ENCODE peak calls at places on chromosomes 16 and 17, in seven cellular contexts. One of them, this sample, is unnamed.

GRCh38 chr17:37493249-37494027 is 3.7 kb downstream of the DUSP14 start:
- DNase-seq in H1: no peak
- DNase-seq in SK-N-SH: no peak
- DNase-seq in GM12878: no peak
- DNase-seq in K562: no peak
- DNase-seq in HCT116: peak
- DNase-seq in HepG2: peak
- DNase-seq in this sample: no peak

GRCh38 chr16:59887856-59888255 is 1153.7 kb upstream of the GOT2 start:
- DNase-seq in K562: no peak
- DNase-seq in GM12878: no peak
- DNase-seq in HepG2: no peak
- DNase-seq in SK-N-SH: no peak
- DNase-seq in H1: no peak
- DNase-seq in HCT116: no peak
- DNase-seq in this sample: no peak

GRCh38 chr16:88466175-88466862 is 13.2 kb downstream of the ZFPM1 start:
- DNase-seq in GM12878: no peak
- DNase-seq in H1: no peak
- DNase-seq in K562: no peak
- DNase-seq in SK-N-SH: no peak
- DNase-seq in HCT116: no peak
- DNase-seq in HepG2: no peak
- DNase-seq in this sample: no peak

GRCh38 chr17:4236456-4236855 is 27.3 kb downstream of the ANKFY1 start:
- DNase-seq in HCT116: no peak
- DNase-seq in H1: no peak
- DNase-seq in GM12878: no peak
- DNase-seq in HepG2: no peak
- DNase-seq in K562: no peak
- DNase-seq in SK-N-SH: peak
- DNase-seq in this sample: no peak

GRCh38 chr17:80195671-80196529 is 24.2 kb downstream of the SGSH start:
- DNase-seq in GM12878: no peak
- DNase-seq in HCT116: no peak
- DNase-seq in H1: no peak
- DNase-seq in SK-N-SH: peak
- DNase-seq in HepG2: peak
- DNase-seq in K562: peak
- DNase-seq in this sample: no peak

GRCh38 chr16:75265911-75266701 is 14.7 kb upstream of the BCAR1 start:
- DNase-seq in HCT116: no peak
- DNase-seq in K562: peak
- DNase-seq in SK-N-SH: peak
- DNase-seq in GM12878: no peak
- DNase-seq in H1: no peak
- DNase-seq in HepG2: peak
- DNase-seq in this sample: peak

GRCh38 chr17:80955673-80956306 is 35.9 kb upstream of the CHMP6 start:
- DNase-seq in HepG2: no peak
- DNase-seq in H1: no peak
- DNase-seq in K562: no peak
- DNase-seq in GM12878: no peak
- DNase-seq in SK-N-SH: no peak
- DNase-seq in HCT116: no peak
- DNase-seq in this sample: no peak

GRCh38 chr17:76408037-76408849 is 23.8 kb downstream of the SPHK1 start:
- DNase-seq in HepG2: peak
- DNase-seq in SK-N-SH: peak
- DNase-seq in HCT116: peak
- DNase-seq in H1: no peak
- DNase-seq in GM12878: no peak
- DNase-seq in K562: peak
- DNase-seq in this sample: no peak

GRCh38 chr17:70365098-70365583 is 195.8 kb downstream of the KCNJ2 start:
- DNase-seq in HCT116: no peak
- DNase-seq in GM12878: peak
- DNase-seq in H1: no peak
- DNase-seq in HepG2: no peak
- DNase-seq in SK-N-SH: no peak
- DNase-seq in K562: no peak
- DNase-seq in this sample: no peak

GRCh38 chr16:11202260-11203091 is 53.5 kb downstream of the SOCS1 start:
- DNase-seq in SK-N-SH: no peak
- DNase-seq in HepG2: no peak
- DNase-seq in H1: no peak
- DNase-seq in HCT116: no peak
- DNase-seq in GM12878: peak
- DNase-seq in K562: no peak
- DNase-seq in this sample: no peak

GRCh38 chr17:48907713-48908046 is 527 bp upstream of the UBE2Z start:
- DNase-seq in HCT116: no peak
- DNase-seq in H1: no peak
- DNase-seq in GM12878: no peak
- DNase-seq in K562: no peak
- DNase-seq in SK-N-SH: no peak
- DNase-seq in HepG2: no peak
- DNase-seq in this sample: no peak

GRCh38 chr16:81585785-81586184 is 141.2 kb downstream of the CMIP start:
- DNase-seq in GM12878: no peak
- DNase-seq in SK-N-SH: no peak
- DNase-seq in HCT116: peak
- DNase-seq in K562: peak
- DNase-seq in HepG2: peak
- DNase-seq in H1: peak
- DNase-seq in this sample: peak

GRCh38 chr16:12985516-12985915 is 84.1 kb downstream of the SHISA9 start:
- DNase-seq in SK-N-SH: no peak
- DNase-seq in GM12878: no peak
- DNase-seq in HCT116: no peak
- DNase-seq in K562: no peak
- DNase-seq in H1: no peak
- DNase-seq in HepG2: no peak
- DNase-seq in this sample: no peak

GRCh38 chr17:81245024-81245664 is 6.0 kb downstream of the NDUFAF8 start:
- DNase-seq in GM12878: peak
- DNase-seq in K562: no peak
- DNase-seq in SK-N-SH: no peak
- DNase-seq in HCT116: no peak
- DNase-seq in H1: no peak
- DNase-seq in HepG2: no peak
- DNase-seq in this sample: no peak

GRCh38 chr17:27502526-27503324 is 46.5 kb downstream of the KSR1 start:
- DNase-seq in SK-N-SH: no peak
- DNase-seq in HepG2: no peak
- DNase-seq in GM12878: no peak
- DNase-seq in K562: no peak
- DNase-seq in H1: no peak
- DNase-seq in HCT116: no peak
- DNase-seq in this sample: no peak

GRCh38 chr17:58323420-58324408 is 4.9 kb downstream of the TSPOAP1 start:
- DNase-seq in H1: no peak
- DNase-seq in SK-N-SH: no peak
- DNase-seq in HepG2: no peak
- DNase-seq in HCT116: no peak
- DNase-seq in GM12878: no peak
- DNase-seq in K562: no peak
- DNase-seq in this sample: no peak

GRCh38 chr17:49521088-49521450 is 26.0 kb downstream of the NGFR start:
- DNase-seq in SK-N-SH: peak
- DNase-seq in HepG2: no peak
- DNase-seq in GM12878: no peak
- DNase-seq in HCT116: no peak
- DNase-seq in K562: no peak
- DNase-seq in H1: no peak
- DNase-seq in this sample: no peak

GRCh38 chr17:46771601-46772012 is 46.9 kb downstream of the WNT3 start:
- DNase-seq in K562: peak
- DNase-seq in GM12878: no peak
- DNase-seq in HCT116: no peak
- DNase-seq in SK-N-SH: peak
- DNase-seq in H1: no peak
- DNase-seq in HepG2: no peak
- DNase-seq in this sample: no peak

GRCh38 chr17:17701658-17702057 is 20.4 kb downstream of the RAI1 start:
- DNase-seq in H1: no peak
- DNase-seq in GM12878: no peak
- DNase-seq in SK-N-SH: no peak
- DNase-seq in HCT116: no peak
- DNase-seq in HepG2: no peak
- DNase-seq in K562: no peak
- DNase-seq in this sample: no peak

GRCh38 chr17:59617141-59617757 is 2.4 kb upstream of the CLTC start:
- DNase-seq in GM12878: no peak
- DNase-seq in H1: no peak
- DNase-seq in SK-N-SH: no peak
- DNase-seq in K562: no peak
- DNase-seq in HepG2: no peak
- DNase-seq in HCT116: no peak
- DNase-seq in this sample: no peak

GRCh38 chr17:59620064-59620359 is 317 bp downstream of the CLTC start:
- DNase-seq in GM12878: no peak
- DNase-seq in HCT116: no peak
- DNase-seq in SK-N-SH: no peak
- DNase-seq in HepG2: no peak
- DNase-seq in K562: no peak
- DNase-seq in H1: no peak
- DNase-seq in this sample: no peak

GRCh38 chr17:59620518-59621259 is 994 bp downstream of the CLTC start:
- DNase-seq in H1: no peak
- DNase-seq in GM12878: no peak
- DNase-seq in SK-N-SH: peak
- DNase-seq in HCT116: peak
- DNase-seq in HepG2: peak
- DNase-seq in K562: peak
- DNase-seq in this sample: no peak

GRCh38 chr17:59619313-59620063 is at the start of gene CLTC:
- DNase-seq in H1: peak
- DNase-seq in GM12878: peak
- DNase-seq in HepG2: peak
- DNase-seq in HCT116: peak
- DNase-seq in SK-N-SH: peak
- DNase-seq in K562: peak
- DNase-seq in this sample: peak

DNA sequence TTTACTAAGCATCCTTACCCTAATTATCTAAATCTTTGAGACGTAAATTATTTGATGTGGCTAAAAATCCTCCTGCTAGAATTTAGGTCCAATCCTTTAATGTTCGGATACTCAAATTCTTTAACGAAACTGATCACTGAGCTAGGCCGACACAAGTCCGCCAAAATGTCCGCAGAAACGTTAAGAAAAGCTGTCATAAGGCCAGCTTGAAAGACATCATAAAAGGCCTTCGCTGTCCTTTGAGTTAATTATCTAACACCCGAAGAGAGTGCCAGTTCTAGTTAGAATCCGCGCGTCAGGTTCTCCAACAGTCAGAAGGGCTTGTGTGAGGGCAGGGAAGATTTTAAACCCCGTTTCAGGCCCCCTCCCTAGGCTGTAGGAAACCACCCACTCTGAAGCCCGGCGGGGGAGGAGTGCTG is 792 bp upstream of the CLTC start:
- DNase-seq in GM12878: no peak
- DNase-seq in K562: peak
- DNase-seq in SK-N-SH: peak
- DNase-seq in HCT116: no peak
- DNase-seq in HepG2: peak
- DNase-seq in H1: no peak
- DNase-seq in this sample: no peak
- TF ChIP-seq YY1 in GM12878: no peak
- TF ChIP-seq YY1 in K562: peak
- TF ChIP-seq YY1 in SK-N-SH: peak
- TF ChIP-seq YY1 in HCT116: no peak
- TF ChIP-seq YY1 in HepG2: no peak
- TF ChIP-seq YY1 in H1: no peak
- TF ChIP-seq YY1 in this sample: no peak

DNA sequence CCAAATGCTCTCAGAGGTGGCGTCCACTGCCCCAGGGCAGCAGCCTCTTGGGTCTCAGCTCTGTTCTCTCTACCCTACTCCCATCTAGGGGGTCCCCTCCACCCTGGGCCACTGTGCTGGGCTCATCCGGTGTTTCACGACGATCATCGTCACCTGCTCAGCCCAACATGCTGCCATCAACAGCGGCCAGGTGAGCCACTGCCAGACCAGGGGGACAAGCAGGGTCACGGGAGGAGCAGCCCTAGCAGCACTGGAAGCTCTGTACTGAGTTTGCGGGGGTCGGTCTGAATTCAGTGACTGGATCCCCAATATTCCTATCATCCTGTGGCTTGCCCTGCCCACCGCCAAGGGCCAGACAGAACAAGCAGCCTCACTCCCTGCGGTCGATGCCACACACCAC is 16.0 kb downstream of the ALOX12B start:
- DNase-seq in HepG2: no peak
- DNase-seq in SK-N-SH: no peak
- DNase-seq in H1: no peak
- DNase-seq in GM12878: no peak
- DNase-seq in K562: no peak
- DNase-seq in HCT116: no peak
- DNase-seq in this sample: no peak
- TF ChIP-seq YY1 in HepG2: no peak
- TF ChIP-seq YY1 in SK-N-SH: no peak
- TF ChIP-seq YY1 in H1: no peak
- TF ChIP-seq YY1 in GM12878: no peak
- TF ChIP-seq YY1 in K562: no peak
- TF ChIP-seq YY1 in HCT116: no peak
- TF ChIP-seq YY1 in this sample: no peak

DNA sequence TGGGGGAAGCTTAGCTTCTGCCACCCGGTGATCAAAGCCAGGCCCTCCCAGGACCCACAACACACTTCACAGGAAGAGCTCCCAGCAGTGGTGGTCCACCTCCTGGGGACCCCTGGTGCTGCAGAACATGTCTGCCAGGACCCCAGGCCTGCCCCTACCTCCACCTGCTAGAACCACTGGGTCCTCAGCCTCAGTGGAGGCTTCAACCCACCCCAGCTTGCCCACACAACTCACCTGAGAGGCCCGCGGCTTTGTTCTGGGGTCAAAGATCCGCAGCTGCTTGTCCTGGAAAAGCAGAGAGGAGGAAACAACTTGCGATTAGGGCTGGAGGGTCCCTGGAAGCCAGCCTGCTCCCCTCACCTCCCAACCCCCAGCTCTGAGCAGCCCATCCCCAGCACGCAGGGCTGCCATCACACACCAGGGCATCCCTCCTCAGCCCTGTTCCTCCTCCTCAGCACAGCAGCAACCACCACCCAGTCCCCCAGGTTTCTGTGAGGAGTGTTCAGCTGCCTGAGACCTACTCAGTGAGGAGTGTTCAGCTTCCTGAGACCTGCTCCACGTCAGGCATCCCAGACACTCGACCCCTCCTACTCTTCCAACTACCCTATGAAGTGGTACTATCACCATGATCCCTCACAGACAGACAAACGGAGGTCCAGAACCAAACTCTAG is 21.2 kb downstream of the CORO7 start:
- DNase-seq in HCT116: no peak
- DNase-seq in K562: no peak
- DNase-seq in SK-N-SH: no peak
- DNase-seq in HepG2: no peak
- DNase-seq in GM12878: no peak
- DNase-seq in H1: no peak
- DNase-seq in this sample: no peak
- TF ChIP-seq YY1 in HCT116: no peak
- TF ChIP-seq YY1 in K562: no peak
- TF ChIP-seq YY1 in SK-N-SH: no peak
- TF ChIP-seq YY1 in HepG2: no peak
- TF ChIP-seq YY1 in GM12878: no peak
- TF ChIP-seq YY1 in H1: no peak
- TF ChIP-seq YY1 in this sample: no peak

GRCh38 chr17:43316522-43317142 is 82.2 kb upstream of the ARL4D start:
- DNase-seq in HepG2: no peak
- DNase-seq in SK-N-SH: no peak
- DNase-seq in GM12878: no peak
- DNase-seq in K562: peak
- DNase-seq in H1: no peak
- DNase-seq in HCT116: no peak
- DNase-seq in this sample: no peak
- TF ChIP-seq YY1 in HepG2: no peak
- TF ChIP-seq YY1 in SK-N-SH: no peak
- TF ChIP-seq YY1 in GM12878: no peak
- TF ChIP-seq YY1 in K562: no peak
- TF ChIP-seq YY1 in H1: no peak
- TF ChIP-seq YY1 in HCT116: no peak
- TF ChIP-seq YY1 in this sample: no peak